ENCODE peak calls at places on chromosomes 2 and 18, in nine cellular contexts. Q is fibroblast of mammary gland; B is tibial nerve; S is naive thymus-derived CD4-positive, alpha-beta T cell; H is cardiac muscle cell; U is body of pancreas; K is CD8-positive, alpha-beta T cell; V is small intestine; N is brain microvascular endothelial cell. P is an unnamed sample.

GRCh38 chr2:128317186-128317897 is 1.3 kb downstream of the HS6ST1 start:
- DNase-seq in Q (no peak), B (no peak), S (peak), H (no peak), U (peak), K (peak), V (no peak), N (no peak), P (no peak)

GRCh38 chr18:57925706-57926105 is 118.3 kb upstream of the NEDD4L start:
- DNase-seq in Q (peak), B (no peak), S (no peak), H (peak), U (no peak), K (no peak), V (no peak), N (no peak), P (no peak)

GRCh38 chr2:69138793-69139510 is 126.0 kb downstream of the ANTXR1 start:
- DNase-seq in Q (peak), B (no peak), S (no peak), H (peak), U (no peak), K (no peak), V (no peak), N (peak), P (peak)

GRCh38 chr2:113223813-113224212 is 50.0 kb downstream of the PSD4 start:
- DNase-seq in Q (no peak), B (no peak), S (no peak), H (no peak), U (no peak), K (no peak), V (no peak), N (no peak), P (no peak)

GRCh38 chr18:32310119-32310518 is 120.3 kb downstream of the MEP1B start:
- DNase-seq in Q (peak), B (no peak), S (no peak), H (peak), U (no peak), K (no peak), V (no peak), N (peak), P (no peak)

GRCh38 chr2:9336209-9336533 is 87.2 kb downstream of the ITGB1BP1 start:
- DNase-seq in Q (peak), B (no peak), S (no peak), H (peak), U (no peak), K (no peak), V (no peak), N (peak), P (no peak)

GRCh38 chr18:67261931-67262552 is 254.5 kb downstream of the DSEL start:
- DNase-seq in Q (no peak), B (no peak), S (no peak), H (no peak), U (no peak), K (no peak), V (no peak), N (no peak), P (no peak)

GRCh38 chr18:9876867-9877654 is 8.7 kb upstream of the TXNDC2 start:
- DNase-seq in Q (peak), B (peak), S (no peak), H (peak), U (peak), K (no peak), V (peak), N (peak), P (peak)

GRCh38 chr18:63971320-63972071 is 1.6 kb downstream of the SERPINB8 start:
- DNase-seq in Q (no peak), B (no peak), S (no peak), H (no peak), U (no peak), K (no peak), V (no peak), N (no peak), P (no peak)

GRCh38 chr18:48132993-48133674 is 202.7 kb upstream of the SMAD2 start:
- DNase-seq in Q (no peak), B (no peak), S (no peak), H (peak), U (no peak), K (no peak), V (no peak), N (no peak), P (no peak)

GRCh38 chr2:217964658-217965161 is 38.1 kb downstream of the TNS1 start:
- DNase-seq in Q (no peak), B (no peak), S (no peak), H (no peak), U (no peak), K (no peak), V (peak), N (no peak), P (no peak)

GRCh38 chr2:18299423-18300212 is 260.8 kb downstream of the RDH14 start:
- DNase-seq in Q (peak), B (no peak), S (no peak), H (peak), U (peak), K (no peak), V (no peak), N (peak), P (no peak)

GRCh38 chr18:55351980-55352714 is 235.8 kb downstream of the TCF4 start:
- DNase-seq in Q (no peak), B (no peak), S (no peak), H (peak), U (no peak), K (no peak), V (no peak), N (no peak), P (no peak)

GRCh38 chr18:56645415-56646016 is 5.6 kb upstream of the WDR7 start:
- DNase-seq in Q (no peak), B (no peak), S (no peak), H (peak), U (no peak), K (no peak), V (peak), N (no peak), P (peak)

GRCh38 chr2:118085173-118086023 is 2.9 kb upstream of the INSIG2 start:
- DNase-seq in Q (no peak), B (no peak), S (no peak), H (no peak), U (no peak), K (no peak), V (peak), N (no peak), P (no peak)

GRCh38 chr2:201059961-201060525 is 11.4 kb downstream of the HYCC2 start:
- DNase-seq in Q (no peak), B (no peak), S (no peak), H (no peak), U (no peak), K (no peak), V (no peak), N (no peak), P (no peak)

GRCh38 chr18:12011962-12012549 is 30.7 kb downstream of the IMPA2 start:
- DNase-seq in Q (peak), B (no peak), S (no peak), H (no peak), U (peak), K (no peak), V (no peak), N (peak), P (no peak)

GRCh38 chr18:58565021-58565420 is 63.9 kb downstream of the ALPK2 start:
- DNase-seq in Q (no peak), B (peak), S (no peak), H (no peak), U (no peak), K (no peak), V (no peak), N (no peak), P (no peak)

GRCh38 chr2:114426111-114426510 is 16.3 kb upstream of the DPP10 start:
- DNase-seq in Q (no peak), B (no peak), S (no peak), H (no peak), U (no peak), K (no peak), V (no peak), N (no peak), P (no peak)

GRCh38 chr2:95574506-95574905 is 17.3 kb upstream of the TRIM43 start:
- DNase-seq in Q (no peak), B (no peak), S (no peak), H (no peak), U (no peak), K (no peak), V (no peak), N (no peak), P (no peak)

GRCh38 chr18:56197460-56197859 is 440.9 kb downstream of the TXNL1 start:
- DNase-seq in Q (no peak), B (no peak), S (no peak), H (no peak), U (no peak), K (no peak), V (no peak), N (no peak), P (no peak)

GRCh38 chr2:113760400-113760799 is 4.0 kb upstream of the SLC35F5 start:
- DNase-seq in Q (peak), B (no peak), S (no peak), H (peak), U (no peak), K (no peak), V (no peak), N (peak), P (no peak)

GRCh38 chr2:213806125-213806726 is 522.0 kb downstream of the SPAG16 start:
- DNase-seq in Q (peak), B (no peak), S (no peak), H (peak), U (no peak), K (no peak), V (peak), N (no peak), P (no peak)

GRCh38 chr2:68251855-68252406 is 401 bp downstream of the PPP3R1 start:
- DNase-seq in Q (no peak), B (peak), S (peak), H (peak), U (peak), K (peak), V (peak), N (no peak), P (no peak)

GRCh38 chr2:52386433-52386832 is 1354.5 kb upstream of the NRXN1 start:
- DNase-seq in Q (no peak), B (no peak), S (no peak), H (no peak), U (no peak), K (no peak), V (no peak), N (no peak), P (no peak)

GRCh38 chr2:1521191-1521877 is 108.1 kb downstream of the TPO start:
- DNase-seq in Q (no peak), B (no peak), S (no peak), H (no peak), U (no peak), K (no peak), V (no peak), N (no peak), P (no peak)

GRCh38 chr2:152755029-152755428 is 36.6 kb downstream of the ARL6IP6 start:
- DNase-seq in Q (no peak), B (no peak), S (no peak), H (peak), U (peak), K (no peak), V (no peak), N (no peak), P (no peak)

GRCh38 chr2:14628906-14629305 is 3.6 kb upstream of the LRATD1 start:
- DNase-seq in Q (no peak), B (no peak), S (no peak), H (no peak), U (peak), K (no peak), V (peak), N (no peak), P (no peak)

GRCh38 chr2:69385443-69386151 is 1.4 kb downstream of the GFPT1 start:
- DNase-seq in Q (peak), B (no peak), S (no peak), H (peak), U (no peak), K (no peak), V (peak), N (no peak), P (peak)

GRCh38 chr18:23106575-23106974 is 28.7 kb upstream of the CABLES1 start:
- DNase-seq in Q (peak), B (no peak), S (no peak), H (peak), U (no peak), K (no peak), V (peak), N (peak), P (peak)

GRCh38 chr2:220504890-220505564 is 877.6 kb downstream of the SLC4A3 start:
- DNase-seq in Q (peak), B (no peak), S (no peak), H (peak), U (no peak), K (no peak), V (no peak), N (peak), P (no peak)

GRCh38 chr2:156334496-156335478 is 2.3 kb upstream of the NR4A2 start:
- DNase-seq in Q (peak), B (peak), S (peak), H (peak), U (peak), K (peak), V (peak), N (peak), P (peak)

GRCh38 chr2:121764681-121765228 is 9.3 kb downstream of the TSN start:
- DNase-seq in Q (no peak), B (no peak), S (no peak), H (no peak), U (no peak), K (no peak), V (no peak), N (no peak), P (no peak)

GRCh38 chr2:135925571-135925970 is 49.3 kb upstream of the MCM6 start:
- DNase-seq in Q (peak), B (no peak), S (no peak), H (peak), U (no peak), K (no peak), V (no peak), N (no peak), P (no peak)

GRCh38 chr2:209578394-209579006 is 154.7 kb downstream of the MAP2 start:
- DNase-seq in Q (no peak), B (no peak), S (no peak), H (no peak), U (no peak), K (no peak), V (no peak), N (no peak), P (no peak)

GRCh38 chr18:25764777-25765176 is 325.6 kb downstream of the SS18 start:
- DNase-seq in Q (no peak), B (no peak), S (no peak), H (no peak), U (no peak), K (no peak), V (no peak), N (no peak), P (no peak)

DNA sequence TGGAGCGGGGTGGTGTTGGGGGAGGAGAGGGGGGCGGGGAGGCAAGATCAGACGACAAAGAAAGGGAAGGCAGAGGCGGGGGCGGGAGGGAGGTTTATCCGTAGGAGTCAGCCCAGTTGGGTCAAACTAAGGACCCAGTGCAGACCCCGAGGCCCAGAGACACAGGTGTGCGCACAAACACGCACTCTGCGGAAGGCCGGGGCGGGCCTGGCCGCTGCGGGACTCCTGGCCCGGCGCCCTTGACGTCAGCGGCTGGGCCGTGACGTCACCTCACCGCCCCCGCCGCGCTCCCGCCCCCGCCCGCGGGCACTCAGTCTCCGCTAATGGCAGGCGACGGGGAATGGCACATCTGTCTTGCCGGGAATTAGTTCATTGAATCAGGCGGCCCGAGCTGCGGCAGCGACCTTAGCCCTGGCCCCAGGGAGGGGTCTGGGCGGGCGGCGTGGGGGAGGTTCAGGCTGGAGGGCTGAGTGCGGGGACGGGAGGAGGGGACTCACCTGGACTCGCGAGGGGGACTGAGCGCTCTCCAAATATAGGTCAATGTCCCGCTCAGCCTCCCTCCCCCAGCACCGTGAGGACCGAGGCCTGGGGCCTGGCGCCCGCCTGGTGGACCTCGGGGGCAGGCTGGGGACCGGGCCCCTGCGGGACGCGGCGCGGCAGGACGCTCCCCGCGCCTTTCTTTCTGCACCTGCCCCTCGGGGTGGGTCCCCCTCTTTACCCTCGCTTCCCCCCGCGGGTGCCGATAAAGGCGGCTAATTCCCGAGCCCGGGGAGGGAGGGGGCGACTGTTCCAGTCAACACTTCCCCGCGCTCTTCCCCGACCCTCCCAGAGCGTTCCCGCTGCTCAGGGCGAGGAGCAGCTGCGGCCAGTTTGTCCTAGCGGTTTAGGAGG is 15.5 kb upstream of the ECEL1 start:
- DNase-seq in Q (peak), B (no peak), S (peak), H (peak), U (peak), K (peak), V (peak), N (peak), P (no peak)
- H3K4me3 ChIP-seq in Q (no peak), B (peak), S (no peak), H (peak), U (no peak), K (peak), V (no peak), N (no peak), P (no peak)

GRCh38 chr2:240820607-240821428 is 799 bp upstream of the KIF1A start:
- DNase-seq in Q (no peak), B (no peak), S (no peak), H (no peak), U (no peak), K (no peak), V (no peak), N (no peak), P (no peak)
- H3K4me3 ChIP-seq in Q (no peak), B (peak), S (no peak), H (peak), U (no peak), K (peak), V (no peak), N (no peak), P (no peak)

GRCh38 chr2:154696771-154697170 is 1.7 kb upstream of the KCNJ3 start:
- DNase-seq in Q (no peak), B (no peak), S (no peak), H (no peak), U (no peak), K (no peak), V (peak), N (no peak), P (no peak)

GRCh38 chr2:154698789-154699559 is 479 bp downstream of the KCNJ3 start:
- DNase-seq in Q (no peak), B (no peak), S (no peak), H (no peak), U (no peak), K (no peak), V (peak), N (no peak), P (no peak)

GRCh38 chr2:154699560-154699901 is 1.0 kb downstream of the KCNJ3 start:
- DNase-seq in Q (no peak), B (no peak), S (no peak), H (no peak), U (no peak), K (no peak), V (peak), N (no peak), P (no peak)

GRCh38 chr2:154697422-154698237 is 865 bp upstream of the KCNJ3 start:
- DNase-seq in Q (no peak), B (no peak), S (no peak), H (peak), U (peak), K (no peak), V (peak), N (no peak), P (no peak)

GRCh38 chr2:154698238-154698788 is at the start of gene KCNJ3:
- DNase-seq in Q (no peak), B (no peak), S (no peak), H (no peak), U (no peak), K (no peak), V (peak), N (no peak), P (no peak)
- H3K4me3 ChIP-seq in Q (no peak), B (peak), S (no peak), H (peak), U (peak), K (no peak), V (peak), N (peak), P (no peak)

GRCh38 chr18:78972930-78973331 is 6.7 kb upstream of the SALL3 start:
- DNase-seq in Q (no peak), B (no peak), S (no peak), H (no peak), U (no peak), K (no peak), V (no peak), N (no peak), P (no peak)

GRCh38 chr18:78975699-78976098 is 3.9 kb upstream of the SALL3 start:
- DNase-seq in Q (no peak), B (no peak), S (no peak), H (no peak), U (no peak), K (no peak), V (no peak), N (no peak), P (no peak)

GRCh38 chr18:78973357-78974083 is 6.1 kb upstream of the SALL3 start:
- DNase-seq in Q (no peak), B (no peak), S (no peak), H (no peak), U (no peak), K (no peak), V (no peak), N (no peak), P (no peak)

GRCh38 chr18:78975282-78975681 is 4.3 kb upstream of the SALL3 start:
- DNase-seq in Q (no peak), B (no peak), S (no peak), H (no peak), U (no peak), K (no peak), V (no peak), N (no peak), P (no peak)

GRCh38 chr18:78974115-78974740 is 5.4 kb upstream of the SALL3 start:
- DNase-seq in Q (no peak), B (no peak), S (no peak), H (no peak), U (no peak), K (no peak), V (no peak), N (no peak), P (no peak)
- H3K4me3 ChIP-seq in Q (no peak), B (peak), S (no peak), H (peak), U (no peak), K (no peak), V (no peak), N (no peak), P (no peak)

GRCh38 chr2:3536682-3537632 is 17.6 kb upstream of the ADI1 start:
- DNase-seq in Q (peak), B (peak), S (no peak), H (peak), U (peak), K (no peak), V (peak), N (peak), P (peak)
- H3K4me3 ChIP-seq in Q (peak), B (peak), S (peak), H (no peak), U (no peak), K (peak), V (no peak), N (peak), P (peak)

GRCh38 chr2:207162319-207162718 is 3.4 kb downstream of the KLF7 start:
- DNase-seq in Q (peak), B (no peak), S (no peak), H (peak), U (no peak), K (no peak), V (no peak), N (no peak), P (no peak)

GRCh38 chr2:207163053-207163814 is 2.5 kb downstream of the KLF7 start:
- DNase-seq in Q (peak), B (peak), S (no peak), H (peak), U (peak), K (no peak), V (peak), N (peak), P (peak)

GRCh38 chr2:207161247-207161646 is 4.5 kb downstream of the KLF7 start:
- DNase-seq in Q (no peak), B (no peak), S (no peak), H (no peak), U (no peak), K (no peak), V (no peak), N (no peak), P (no peak)

GRCh38 chr2:207160115-207160514 is 5.6 kb downstream of the KLF7 start:
- DNase-seq in Q (no peak), B (no peak), S (no peak), H (peak), U (no peak), K (no peak), V (no peak), N (no peak), P (no peak)

GRCh38 chr2:207161724-207162123 is 4.0 kb downstream of the KLF7 start:
- DNase-seq in Q (peak), B (no peak), S (no peak), H (peak), U (no peak), K (no peak), V (no peak), N (no peak), P (no peak)
- H3K4me3 ChIP-seq in Q (peak), B (peak), S (no peak), H (no peak), U (no peak), K (no peak), V (no peak), N (peak), P (no peak)

P was measured in HCT116.